ENCODE peak calls at places on chromosomes 6 and 20, in five cellular contexts. G is tibial nerve, K is fibroblast of lung, A is pancreas, L is neuronal stem cell. Y is an unnamed sample. For H3K9me3, the result is how much of the 10 kb centered on the place peaks cover.

GRCh38 chr6:158431036-158431435 is 118.8 kb downstream of the TULP4 start:
- DNase-seq in L (no peak), A (no peak), K (no peak), G (no peak), Y (no peak)

GRCh38 chr20:4171538-4172116 is 156.3 kb upstream of the RNF24 start:
- DNase-seq in G (no peak), K (no peak), A (no peak), L (no peak), Y (no peak)

GRCh38 chr6:19929312-19929711 is 92.1 kb downstream of the ID4 start:
- DNase-seq in L (peak), K (no peak), G (no peak), A (no peak), Y (no peak)

GRCh38 chr6:44298864-44299263 is 14.3 kb downstream of the AARS2 start:
- DNase-seq in K (no peak), L (no peak), A (no peak), G (no peak), Y (no peak)

GRCh38 chr20:18543932-18544331 is 23.3 kb upstream of the SMIM26 start:
- DNase-seq in G (no peak), K (no peak), A (peak), L (no peak), Y (no peak)

GRCh38 chr6:31401403-31401802 is 2.0 kb upstream of the MICA start:
- DNase-seq in A (no peak), L (no peak), G (no peak), K (peak), Y (peak)

GRCh38 chr6:84967965-84968364 is 203.6 kb upstream of the TBX18 start:
- DNase-seq in K (no peak), A (no peak), G (no peak), L (no peak), Y (no peak)

GRCh38 chr6:6003334-6004146 is 3.2 kb downstream of the NRN1 start:
- DNase-seq in G (no peak), A (peak), L (no peak), K (no peak), Y (no peak)

GRCh38 chr20:5265339-5265985 is 51.3 kb downstream of the PROKR2 start:
- DNase-seq in L (no peak), A (no peak), G (no peak), K (no peak), Y (no peak)

GRCh38 chr20:40648505-40649072 is 40.4 kb downstream of the MAFB start:
- DNase-seq in A (no peak), G (no peak), K (no peak), L (no peak), Y (no peak)

GRCh38 chr20:31869942-31870702 is at the start of the genes DUSP15 and TTLL9:
- DNase-seq in L (peak), A (peak), G (peak), K (no peak), Y (no peak)

GRCh38 chr6:90284236-90284744 is 12.4 kb downstream of the BACH2 start:
- DNase-seq in G (no peak), A (no peak), K (peak), L (peak), Y (no peak)

GRCh38 chr6:154758125-154758524 is 24.9 kb downstream of the SCAF8 start:
- DNase-seq in K (peak), G (no peak), A (no peak), L (no peak), Y (no peak)

GRCh38 chr6:37972994-37973757 is 153.6 kb downstream of the ZFAND3 start:
- DNase-seq in G (no peak), A (no peak), K (no peak), L (no peak), Y (no peak)

GRCh38 chr20:3340443-3340842 is 67.0 kb downstream of the DNAAF9 start:
- DNase-seq in K (no peak), L (no peak), G (peak), A (peak), Y (no peak)

GRCh38 chr6:121724576-121724975 is 289.1 kb downstream of the GJA1 start:
- DNase-seq in G (no peak), K (no peak), L (no peak), A (no peak), Y (no peak)

GRCh38 chr20:1930165-1930564 is 35.0 kb downstream of the SIRPA start:
- DNase-seq in G (no peak), L (no peak), K (no peak), A (no peak), Y (no peak)

GRCh38 chr6:154805288-154805911 is 72.2 kb downstream of the SCAF8 start:
- DNase-seq in G (no peak), L (no peak), K (peak), A (no peak), Y (no peak)

GRCh38 chr20:43988867-43989266 is 74.2 kb downstream of the TOX2 start:
- DNase-seq in G (no peak), K (peak), L (no peak), A (no peak), Y (no peak)

GRCh38 chr6:101770116-101770515 is 376.6 kb downstream of the GRIK2 start:
- DNase-seq in A (no peak), G (no peak), L (no peak), K (no peak), Y (no peak)

GRCh38 chr6:43740961-43741764 is 28.8 kb upstream of the VEGFA start:
- DNase-seq in A (no peak), G (no peak), L (no peak), K (no peak), Y (no peak)

GRCh38 chr6:26031595-26032386 is 55.4 kb upstream of the HFE start:
- DNase-seq in L (peak), A (peak), G (peak), K (peak), Y (no peak)

GRCh38 chr6:111628117-111628866 is 22.6 kb upstream of the TRAF3IP2 start:
- DNase-seq in A (no peak), G (no peak), L (no peak), K (no peak), Y (no peak)

GRCh38 chr6:16803294-16804006 is 42.2 kb upstream of the ATXN1 start:
- DNase-seq in K (peak), L (no peak), A (no peak), G (no peak), Y (no peak)

GRCh38 chr6:56297022-56297995 is 49.9 kb upstream of the COL21A1 start:
- DNase-seq in G (no peak), A (no peak), K (peak), L (no peak), Y (no peak)

GRCh38 chr6:42320762-42321161 is 103.1 kb upstream of the MRPS10 start:
- DNase-seq in L (no peak), G (no peak), K (peak), A (no peak), Y (no peak)

GRCh38 chr20:61847986-61848385 is 217.7 kb downstream of the TAF4 start:
- DNase-seq in A (peak), K (no peak), L (no peak), G (no peak), Y (no peak)

GRCh38 chr20:3887870-3888614 is 1.1 kb upstream of the PANK2 start:
- DNase-seq in A (no peak), K (peak), G (no peak), L (no peak), Y (no peak)

DNA sequence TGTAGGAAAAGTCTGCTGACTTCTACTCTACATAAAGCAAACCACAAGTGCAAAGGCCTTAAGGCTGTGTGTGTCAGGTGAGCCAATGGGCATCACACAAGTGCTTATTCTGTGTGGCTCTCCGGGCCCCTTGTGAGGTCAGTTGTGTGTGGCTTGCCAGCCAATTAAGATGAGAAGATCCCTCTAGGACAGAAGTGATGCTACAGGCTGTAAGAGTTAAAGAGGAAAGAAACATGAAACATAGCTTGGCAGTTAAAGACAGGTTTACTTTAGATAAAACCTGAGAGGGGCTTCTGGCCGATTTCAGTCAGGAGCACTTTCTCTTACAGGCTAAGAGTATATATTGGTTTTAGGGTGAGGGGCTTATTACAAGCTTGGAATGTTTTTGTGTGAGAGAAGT is 242.4 kb downstream of the NFATC2 start:
- DNase-seq in G (no peak), K (no peak), A (no peak), L (no peak), Y (no peak)
- H3K9me3 ChIP-seq in G (under half), K (under half), A (under half), L (under half), Y (under half)

DNA sequence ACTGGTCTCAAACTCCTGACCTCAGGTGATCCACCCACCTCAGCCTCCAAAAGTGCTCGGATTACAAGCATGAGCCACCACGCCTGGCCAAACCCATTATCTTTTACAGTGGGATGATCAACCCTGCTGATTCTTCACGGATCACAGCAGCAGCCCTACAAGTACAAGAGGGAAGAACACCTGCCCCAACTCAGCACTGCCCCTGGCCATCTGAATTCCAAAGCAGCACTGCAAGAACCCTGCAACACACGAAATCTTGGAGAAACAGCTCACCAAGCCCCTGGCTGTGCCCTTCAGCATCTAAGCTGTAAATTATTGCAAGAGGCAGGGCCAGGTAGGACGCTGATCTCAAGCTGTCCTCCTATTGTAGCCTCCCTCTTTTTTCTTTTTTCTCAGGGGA is 54.5 kb upstream of the MC3R start:
- DNase-seq in G (no peak), A (no peak), K (no peak), L (no peak), Y (no peak)
- H3K9me3 ChIP-seq in G (under half), A (under half), K (under half), L (under half), Y (under half)

GRCh38 chr6:137890983-137891537 is 24.0 kb downstream of the TNFAIP3 start:
- DNase-seq in L (no peak), A (no peak), K (no peak), G (no peak), Y (no peak)
- H3K9me3 ChIP-seq in L (under half), A (under half), K (under half), G (under half), Y (under half)

GRCh38 chr6:147301070-147301469 is 96.9 kb downstream of the STXBP5 start:
- DNase-seq in G (no peak), A (no peak), K (no peak), L (no peak), Y (no peak)

GRCh38 chr6:147298461-147298860 is 94.2 kb downstream of the STXBP5 start:
- DNase-seq in L (no peak), G (no peak), A (no peak), K (peak), Y (no peak)

GRCh38 chr6:147297663-147298313 is 93.6 kb downstream of the STXBP5 start:
- DNase-seq in G (no peak), K (peak), L (no peak), A (no peak), Y (no peak)

GRCh38 chr6:147297124-147297523 is 92.9 kb downstream of the STXBP5 start:
- DNase-seq in L (no peak), K (no peak), G (no peak), A (no peak), Y (no peak)

DNA sequence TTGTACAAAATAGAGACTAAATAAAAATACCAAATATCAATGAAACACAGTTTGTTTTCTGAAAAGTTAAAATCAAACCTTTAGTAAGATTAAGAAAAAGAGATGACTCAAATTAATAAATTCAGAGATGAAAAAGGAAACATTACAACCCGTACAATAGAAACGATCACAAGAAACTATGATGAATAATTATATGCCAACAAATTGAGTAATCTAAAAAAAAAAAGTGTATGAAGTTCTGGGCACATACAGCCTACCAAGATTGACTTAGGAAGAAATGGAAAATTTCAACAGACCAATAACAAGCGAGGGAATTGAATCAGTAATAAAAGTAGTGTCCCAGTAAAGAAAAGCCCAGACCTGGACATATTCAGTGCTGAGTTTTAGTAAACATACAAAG is 94.8 kb downstream of the STXBP5 start:
- DNase-seq in G (no peak), L (no peak), K (no peak), A (no peak), Y (no peak)
- H3K9me3 ChIP-seq in G (under half), L (under half), K (under half), A (under half), Y (under half)

GRCh38 chr20:60751826-60752225 is 500.2 kb upstream of the CDH4 start:
- DNase-seq in A (no peak), G (no peak), L (no peak), K (no peak), Y (no peak)

GRCh38 chr20:60750909-60751308 is 501.2 kb upstream of the CDH4 start:
- DNase-seq in G (no peak), K (no peak), A (no peak), L (no peak), Y (no peak)

GRCh38 chr20:60749804-60750602 is 502.1 kb upstream of the CDH4 start:
- DNase-seq in L (no peak), K (no peak), A (no peak), G (no peak), Y (no peak)

GRCh38 chr20:60752741-60753420 is 499.2 kb upstream of the CDH4 start:
- DNase-seq in K (no peak), A (no peak), L (no peak), G (peak), Y (no peak)

GRCh38 chr20:60748086-60748485 is 504.0 kb upstream of the CDH4 start:
- DNase-seq in G (no peak), K (no peak), L (no peak), A (no peak), Y (no peak)
- H3K9me3 ChIP-seq in G (under half), K (under half), L (under half), A (under half), Y (under half)

Y was measured in keratinocyte.